ENCODE peak calls at places on chromosomes 7 and 10, in ten cellular contexts. S is mesendoderm; N is left ventricle myocardium inferior; U is CD8-positive, alpha-beta memory T cell; R is BE2C; I is CD8-positive, alpha-beta T cell; Q is SJSA1; T is A673; M is PC-9; P is fibroblast of lung. W is an unnamed sample.

GRCh38 chr10:2620827-2621521 is 446.4 kb upstream of the PFKP start:
- DNase-seq in S (no peak), U (no peak), T (no peak), R (no peak), M (no peak), P (no peak), Q (no peak), I (no peak), N (no peak), W (peak; percentile 73)

GRCh38 chr10:85596389-85596788 is 770.2 kb downstream of the GRID1 start:
- DNase-seq in M (no peak), S (no peak), P (no peak), I (no peak), T (no peak), R (no peak), U (no peak), N (no peak), Q (no peak), W (no peak)

GRCh38 chr10:88342733-88343310 is 240.3 kb downstream of the RNLS start:
- DNase-seq in P (no peak), M (no peak), U (no peak), T (no peak), S (no peak), N (no peak), I (no peak), Q (no peak), R (no peak), W (no peak)

GRCh38 chr10:110138197-110138812 is 69.1 kb upstream of the MXI1 start:
- DNase-seq in N (no peak), S (peak; percentile 77), M (peak; percentile 41), Q (peak; percentile 60), U (no peak), R (no peak), I (no peak), T (peak; percentile 82), P (peak; percentile 81), W (peak; percentile 92)

GRCh38 chr7:131173148-131173890 is 154.4 kb upstream of the MKLN1 start:
- DNase-seq in U (no peak), N (no peak), I (no peak), S (peak; percentile 47), P (no peak), R (no peak), T (no peak), M (peak; percentile 91), Q (peak; percentile 60), W (no peak)

GRCh38 chr10:88886557-88886956 is 6.5 kb downstream of the STAMBPL1 start:
- DNase-seq in Q (no peak), T (peak; percentile 53), R (no peak), I (no peak), M (no peak), S (no peak), U (no peak), N (no peak), P (no peak), W (no peak)

GRCh38 chr10:62640386-62640785 is 164.1 kb upstream of the ADO start:
- DNase-seq in T (peak; percentile 59), N (no peak), M (no peak), Q (no peak), R (no peak), I (no peak), U (no peak), S (no peak), P (no peak), W (no peak)

GRCh38 chr7:24653316-24654085 is 80.2 kb downstream of the PALS2 start:
- DNase-seq in M (no peak), T (peak; percentile 60), R (no peak), S (no peak), U (no peak), I (no peak), N (no peak), P (no peak), Q (no peak), W (no peak)

GRCh38 chr10:115417585-115418265 is 324.6 kb downstream of the ATRNL1 start:
- DNase-seq in P (peak; percentile 72), R (peak; percentile 63), T (peak; percentile 74), S (peak; percentile 88), U (no peak), I (no peak), Q (peak; percentile 24), M (no peak), N (no peak), W (peak; percentile 89)

GRCh38 chr7:8129323-8129659 is 132.7 kb downstream of the ICA1 start:
- DNase-seq in Q (no peak), R (no peak), N (no peak), U (no peak), P (no peak), I (no peak), S (no peak), M (no peak), T (no peak), W (no peak)
- H3K4me1 ChIP-seq in Q (no peaks in the 10 kb centered on the region), R (no peaks in the 10 kb centered on the region), N (no peaks in the 10 kb centered on the region), U (peaks cover 94% of the 10 kb centered on the region), P (no peaks in the 10 kb centered on the region), I (peaks cover 92% of the 10 kb centered on the region), S (peaks cover 7% of the 10 kb centered on the region), M (no peaks in the 10 kb centered on the region), T (no peaks in the 10 kb centered on the region), W (peaks cover 8% of the 10 kb centered on the region)

GRCh38 chr10:132788180-132788830 is 2.4 kb upstream of the NKX6-2 start:
- DNase-seq in M (no peak), I (no peak), R (no peak), Q (no peak), P (peak; percentile 24), U (no peak), N (no peak), T (no peak), S (peak; percentile 41), W (peak; percentile 65)
- H3K4me3 ChIP-seq in M (no peak overlapping the region), I (no peak overlapping the region), R (no peak overlapping the region), Q (no peak overlapping the region), P (no peak overlapping the region), U (no peak overlapping the region), N (peak overlapping the region; percentile 11), T (no peak overlapping the region), S (no peak overlapping the region), W (peak overlapping the region; percentile 58)

GRCh38 chr7:28608766-28609165 is 196.4 kb downstream of the CREB5 start:
- DNase-seq in Q (no peak), U (no peak), T (no peak), R (no peak), P (peak; percentile 81), S (no peak), N (no peak), I (no peak), M (no peak), W (no peak)
- H3K4me1 ChIP-seq in Q (no peaks in the 10 kb centered on the region), U (no peaks in the 10 kb centered on the region), T (no peaks in the 10 kb centered on the region), R (peaks cover 4% of the 10 kb centered on the region), P (no peaks in the 10 kb centered on the region), S (peaks cover 5% of the 10 kb centered on the region), N (peaks cover 42% of the 10 kb centered on the region), I (no peaks in the 10 kb centered on the region), M (peaks cover 49% of the 10 kb centered on the region), W (no peaks in the 10 kb centered on the region)

DNA sequence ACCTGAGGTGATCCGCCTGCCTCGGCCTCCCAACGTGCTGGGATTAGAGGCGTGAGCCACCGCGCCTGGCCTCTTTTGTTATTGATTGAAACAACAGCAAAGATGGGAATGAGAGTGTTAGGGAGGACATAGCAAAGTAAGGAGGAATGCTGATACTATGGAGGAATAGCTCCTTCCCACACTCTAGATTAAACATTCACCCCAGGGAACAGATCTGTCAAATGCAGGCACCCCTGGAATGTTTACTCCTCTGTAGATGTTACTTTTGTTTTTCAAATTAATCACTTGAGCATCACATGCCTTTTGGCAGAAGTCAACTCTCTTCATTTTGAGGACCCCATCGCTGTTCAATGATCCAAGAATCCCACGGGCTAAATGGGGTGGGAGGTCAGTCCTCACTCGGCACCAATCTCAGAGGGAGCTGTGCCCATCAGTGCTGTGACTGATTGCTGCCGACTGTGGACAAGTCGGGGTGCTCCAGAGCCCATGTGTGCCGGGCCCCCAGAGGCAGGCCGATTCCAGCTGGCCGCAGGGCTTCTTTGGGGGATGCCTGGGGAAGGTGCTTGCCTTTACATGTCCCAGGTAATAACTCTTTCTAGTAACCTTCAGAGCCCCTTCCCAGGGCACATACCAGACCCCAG is 10.2 kb upstream of the COBL start:
- DNase-seq in M (no peak), T (no peak), S (peak; percentile 58), R (no peak), U (no peak), Q (no peak), I (no peak), P (no peak), N (no peak), W (peak; percentile 98)
- H3K4me3 ChIP-seq in M (no peak overlapping the region), T (no peak overlapping the region), S (no peak overlapping the region), R (no peak overlapping the region), U (no peak overlapping the region), Q (no peak overlapping the region), I (no peak overlapping the region), P (no peak overlapping the region), N (no peak overlapping the region), W (peak overlapping the region; percentile 59)

GRCh38 chr10:132455986-132456847 is 59.2 kb downstream of the PWWP2B start:
- DNase-seq in M (no peak), Q (no peak), N (no peak), U (no peak), P (no peak), S (no peak), I (no peak), R (no peak), T (no peak), W (no peak)
- H3K4me1 ChIP-seq in M (peaks cover 10% of the 10 kb centered on the region), Q (peaks cover 19% of the 10 kb centered on the region), N (peaks cover 30% of the 10 kb centered on the region), U (peaks cover 22% of the 10 kb centered on the region), P (no peaks in the 10 kb centered on the region), S (no peaks in the 10 kb centered on the region), I (peaks cover 26% of the 10 kb centered on the region), R (no peaks in the 10 kb centered on the region), T (peaks cover 8% of the 10 kb centered on the region), W (no peaks in the 10 kb centered on the region)

GRCh38 chr7:1042161-1042833 is 2.0 kb upstream of the GPR146 start:
- DNase-seq in P (no peak), Q (no peak), M (no peak), R (no peak), I (peak; percentile 28), N (no peak), U (no peak), T (no peak), S (no peak), W (no peak)

GRCh38 chr7:1041471-1042160 is 2.7 kb upstream of the GPR146 start:
- DNase-seq in T (no peak), R (no peak), S (no peak), I (no peak), U (no peak), N (no peak), P (no peak), M (no peak), Q (no peak), W (no peak)

GRCh38 chr7:1043552-1044188 is 676 bp upstream of the GPR146 start:
- DNase-seq in T (peak; percentile 19), N (no peak), P (no peak), S (no peak), Q (no peak), R (no peak), U (no peak), M (no peak), I (no peak), W (no peak)

GRCh38 chr7:1044189-1045037 is at the start of gene GPR146:
- DNase-seq in R (peak; percentile 99), P (peak; percentile 96), U (peak; percentile 92), T (peak; percentile 99), N (peak; percentile 97), M (peak; percentile 94), I (peak; percentile 92), S (peak; percentile 98), Q (peak; percentile 64), W (peak; percentile 98)

DNA sequence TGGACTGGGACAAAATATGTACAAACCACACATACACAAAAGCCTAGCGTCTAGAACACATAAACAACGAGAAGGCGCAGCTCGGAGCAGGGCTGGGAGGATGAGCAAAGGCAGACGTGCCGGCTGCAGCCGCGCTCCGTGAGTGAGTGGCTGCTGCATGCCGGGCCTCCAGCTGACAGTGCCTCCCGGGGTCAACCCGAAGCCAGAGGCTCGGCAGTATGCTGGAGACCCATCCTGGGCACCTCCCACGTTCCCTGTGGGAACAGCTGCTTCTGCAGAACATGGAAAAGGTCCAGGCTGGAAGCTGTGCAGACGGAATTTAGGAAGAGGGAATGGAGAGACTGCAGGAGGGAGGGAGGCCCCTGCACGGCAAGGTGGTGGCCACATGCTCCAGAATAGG is 3.6 kb upstream of the GPR146 start:
- DNase-seq in U (no peak), S (no peak), T (no peak), M (no peak), Q (peak; percentile 26), I (no peak), P (peak; percentile 89), R (peak; percentile 78), N (no peak), W (no peak)
- H3K4me3 ChIP-seq in U (no peak overlapping the region), S (no peak overlapping the region), T (no peak overlapping the region), M (no peak overlapping the region), Q (no peak overlapping the region), I (no peak overlapping the region), P (no peak overlapping the region), R (peak overlapping the region; percentile 63), N (no peak overlapping the region), W (no peak overlapping the region)

W was measured in GM23338.